ENCODE peak calls at places on chromosomes 3 and 15, in five cellular contexts. W is colonic mucosa, D is neural progenitor cell, O is left lung, T is mammary epithelial cell. I is an unnamed sample.
A peak's percentile ranks its signal among the peaks of the same experiment; 100 is the strongest.

GRCh38 chr3:176590722-176591121 is 606.6 kb downstream of the TBL1XR1 start:
- DNase-seq in W (no peak), D (no peak), O (no peak), T (no peak), I (no peak)

GRCh38 chr3:46675426-46675825 is 18.1 kb downstream of the ALS2CL start:
- DNase-seq in W (no peak), D (no peak), O (peak; percentile 26), T (no peak), I (peak; percentile 25)

GRCh38 chr15:59590027-59590426 is 21.6 kb upstream of the GCNT3 start:
- DNase-seq in W (no peak), D (no peak), O (no peak), T (no peak), I (no peak)

GRCh38 chr3:193783166-193783896 is 190.3 kb downstream of the OPA1 start:
- DNase-seq in W (no peak), D (no peak), O (no peak), T (peak; percentile 57), I (no peak)

GRCh38 chr3:197181751-197182150 is 116.7 kb downstream of the DLG1 start:
- DNase-seq in W (no peak), D (no peak), O (peak; percentile 71), T (no peak), I (no peak)

GRCh38 chr15:94970831-94971230 is 739.5 kb downstream of the MCTP2 start:
- DNase-seq in W (no peak), D (no peak), O (no peak), T (no peak), I (no peak)

GRCh38 chr15:34147371-34148140 is 45.7 kb downstream of the PGBD4 start:
- DNase-seq in W (no peak), D (no peak), O (no peak), T (peak; percentile 56), I (no peak)

GRCh38 chr3:131658115-131658514 is 155.3 kb upstream of the MRPL3 start:
- DNase-seq in W (no peak), D (no peak), O (no peak), T (no peak), I (no peak)

GRCh38 chr15:56736308-56736707 is 3.0 kb upstream of the ZNF280D start:
- DNase-seq in W (no peak), D (no peak), O (no peak), T (peak; percentile 48), I (no peak)

GRCh38 chr3:52216585-52217408 is 8.6 kb downstream of the TLR9 start:
- DNase-seq in W (peak; percentile 92), D (no peak), O (peak; percentile 75), T (peak; percentile 97), I (peak; percentile 96)

GRCh38 chr3:9196009-9196408 is 53.4 kb downstream of the SRGAP3 start:
- DNase-seq in W (no peak), D (peak; percentile 91), O (no peak), T (no peak), I (no peak)

GRCh38 chr3:46212101-46212500 is 4.0 kb upstream of the CCR1 start:
- DNase-seq in W (no peak), D (no peak), O (no peak), T (no peak), I (no peak)

GRCh38 chr15:90154861-90155626 is 46.1 kb upstream of the SEMA4B start:
- DNase-seq in W (peak; percentile 64), D (no peak), O (peak; percentile 41), T (peak; percentile 44), I (peak; percentile 77)

GRCh38 chr3:113695818-113696645 is at the start of gene USF3:
- DNase-seq in W (peak; percentile 85), D (no peak), O (peak; percentile 85), T (peak; percentile 59), I (peak; percentile 81)

GRCh38 chr3:42769477-42770131 is 3.4 kb downstream of the CCDC13 start:
- DNase-seq in W (no peak), D (no peak), O (peak; percentile 25), T (no peak), I (no peak)

GRCh38 chr3:77799280-77799679 is 759.4 kb downstream of the ROBO2 start:
- DNase-seq in W (no peak), D (peak; percentile 37), O (no peak), T (no peak), I (no peak)

GRCh38 chr3:60153221-60153999 is 1097.8 kb downstream of the FHIT start:
- DNase-seq in W (no peak), D (no peak), O (no peak), T (no peak), I (no peak)

GRCh38 chr3:171829841-171830559 is 13.1 kb upstream of the TMEM212 start:
- DNase-seq in W (peak; percentile 82), D (peak; percentile 76), O (peak; percentile 78), T (peak; percentile 83), I (peak; percentile 70)

GRCh38 chr15:55289011-55289572 is 521 bp downstream of the RAB27A start:
- DNase-seq in W (peak; percentile 44), D (peak; percentile 34), O (peak; percentile 52), T (peak; percentile 42), I (peak; percentile 42)

GRCh38 chr15:83207622-83208356 is at the start of gene HDGFL3:
- DNase-seq in W (peak; percentile 37), D (peak; percentile 88), O (peak; percentile 36), T (peak; percentile 57), I (peak; percentile 77)

GRCh38 chr15:33963831-33964664 is 4.2 kb upstream of the CHRM5 start:
- DNase-seq in W (no peak), D (peak; percentile 50), O (no peak), T (peak; percentile 14), I (no peak)

GRCh38 chr3:21618695-21619094 is 132.3 kb downstream of the ZNF385D start:
- DNase-seq in W (no peak), D (no peak), O (no peak), T (no peak), I (no peak)

GRCh38 chr15:63461230-63461629 is 43.2 kb upstream of the USP3 start:
- DNase-seq in W (no peak), D (peak; percentile 71), O (no peak), T (no peak), I (no peak)

GRCh38 chr3:74614133-74614967 is at the start of gene CNTN3:
- DNase-seq in W (peak; percentile 38), D (peak; percentile 88), O (no peak), T (peak; percentile 57), I (peak; percentile 30)

GRCh38 chr3:85567074-85567676 is 608.4 kb downstream of the CADM2 start:
- DNase-seq in W (peak; percentile 42), D (peak; percentile 82), O (no peak), T (peak; percentile 14), I (peak; percentile 2)

GRCh38 chr3:48187579-48188265 is 495 bp downstream of the CDC25A start:
- DNase-seq in W (peak; percentile 46), D (no peak), O (no peak), T (no peak), I (peak; percentile 82)

GRCh38 chr3:42369304-42369703 is 41.1 kb downstream of the LYZL4 start:
- DNase-seq in W (no peak), D (peak; percentile 33), O (peak; percentile 44), T (no peak), I (no peak)

GRCh38 chr3:55601366-55602080 is 114.4 kb upstream of the WNT5A start:
- DNase-seq in W (no peak), D (no peak), O (no peak), T (no peak), I (no peak)

GRCh38 chr15:38853608-38854007 is 289.0 kb upstream of the RASGRP1 start:
- DNase-seq in W (no peak), D (peak; percentile 63), O (no peak), T (peak; percentile 24), I (no peak)

GRCh38 chr15:71314956-71315537 is 199.8 kb downstream of the THSD4 start:
- DNase-seq in W (no peak), D (no peak), O (no peak), T (no peak), I (no peak)

GRCh38 chr15:88243895-88244787 is 12.4 kb downstream of the NTRK3 start:
- DNase-seq in W (no peak), D (peak; percentile 56), O (no peak), T (peak; percentile 36), I (no peak)

GRCh38 chr15:47246317-47246716 is 471.0 kb upstream of the SEMA6D start:
- DNase-seq in W (no peak), D (no peak), O (no peak), T (no peak), I (no peak)

GRCh38 chr3:182268711-182269110 is 524.6 kb upstream of the ATP11B start:
- DNase-seq in W (no peak), D (no peak), O (no peak), T (peak; percentile 42), I (no peak)

GRCh38 chr3:179146911-179147570 is 1.1 kb upstream of the PIK3CA start:
- DNase-seq in W (peak; percentile 66), D (peak; percentile 59), O (no peak), T (peak; percentile 66), I (peak; percentile 27)

GRCh38 chr3:140447136-140447535 is 230.7 kb upstream of the TRIM42 start:
- DNase-seq in W (no peak), D (no peak), O (no peak), T (no peak), I (no peak)

GRCh38 chr3:160781429-160781828 is 25.4 kb downstream of the PPM1L start:
- DNase-seq in W (no peak), D (no peak), O (no peak), T (no peak), I (no peak)

GRCh38 chr3:189744235-189744634 is 113.0 kb downstream of the TP63 start:
- DNase-seq in W (no peak), D (no peak), O (no peak), T (no peak), I (no peak)

GRCh38 chr3:191158247-191158646 is 40.8 kb upstream of the OSTN start:
- DNase-seq in W (no peak), D (peak; percentile 8), O (no peak), T (no peak), I (no peak)
- H3K9me3 ChIP-seq in W (no peaks in the 10 kb centered on the region), D (peaks cover 4% of the 10 kb centered on the region), O (no peaks in the 10 kb centered on the region), T (peaks cover 8% of the 10 kb centered on the region), I (no peaks in the 10 kb centered on the region)

GRCh38 chr3:76212679-76213078 is 427.3 kb upstream of the ZNF717 start:
- DNase-seq in W (no peak), D (no peak), O (no peak), T (no peak), I (no peak)
- H3K9me3 ChIP-seq in W (no peaks in the 10 kb centered on the region), D (no peaks in the 10 kb centered on the region), O (no peaks in the 10 kb centered on the region), T (peaks cover 9% of the 10 kb centered on the region), I (no peaks in the 10 kb centered on the region)

GRCh38 chr3:30657914-30658313 is 51.5 kb downstream of the TGFBR2 start:
- DNase-seq in W (no peak), D (no peak), O (no peak), T (no peak), I (no peak)

GRCh38 chr3:30654269-30654668 is 47.9 kb downstream of the TGFBR2 start:
- DNase-seq in W (no peak), D (no peak), O (no peak), T (no peak), I (no peak)

GRCh38 chr3:30658328-30659052 is 52.1 kb downstream of the TGFBR2 start:
- DNase-seq in W (no peak), D (no peak), O (no peak), T (peak; percentile 60), I (no peak)

GRCh38 chr3:30655187-30655812 is 48.9 kb downstream of the TGFBR2 start:
- DNase-seq in W (no peak), D (no peak), O (no peak), T (peak; percentile 34), I (no peak)

GRCh38 chr3:30656624-30657141 is 50.3 kb downstream of the TGFBR2 start:
- DNase-seq in W (no peak), D (no peak), O (no peak), T (no peak), I (no peak)
- H3K9me3 ChIP-seq in W (no peaks in the 10 kb centered on the region), D (no peaks in the 10 kb centered on the region), O (no peaks in the 10 kb centered on the region), T (no peaks in the 10 kb centered on the region), I (no peaks in the 10 kb centered on the region)

GRCh38 chr15:24150542-24150941 is 463.4 kb upstream of the NDN start:
- DNase-seq in W (no peak), D (no peak), O (no peak), T (no peak), I (no peak)
- H3K9me3 ChIP-seq in W (no peaks in the 10 kb centered on the region), D (no peaks in the 10 kb centered on the region), O (no peaks in the 10 kb centered on the region), T (peaks cover 9% of the 10 kb centered on the region), I (no peaks in the 10 kb centered on the region)